ENCODE peak calls at places on chromosomes 2 and 18, in four cellular contexts. One of them, this sample, is unnamed.

GRCh38 chr18:21439453-21439852 is 161.1 kb downstream of the ESCO1 start:
- DNase-seq in HepG2: peak; percentile 15
- DNase-seq in H1: no peak
- DNase-seq in K562: no peak
- DNase-seq in this sample: no peak

GRCh38 chr2:190695739-190696138 is 46.9 kb downstream of the NAB1 start:
- DNase-seq in HepG2: no peak
- DNase-seq in H1: no peak
- DNase-seq in K562: no peak
- DNase-seq in this sample: no peak

GRCh38 chr2:28352104-28352503 is 40.6 kb upstream of the FOSL2 start:
- DNase-seq in HepG2: no peak
- DNase-seq in H1: no peak
- DNase-seq in K562: no peak
- DNase-seq in this sample: no peak

GRCh38 chr2:36556847-36557246 is 41.1 kb downstream of the FEZ2 start:
- DNase-seq in HepG2: no peak
- DNase-seq in H1: no peak
- DNase-seq in K562: no peak
- DNase-seq in this sample: no peak

GRCh38 chr2:231886071-231886681 is 40.0 kb downstream of the NPPC start:
- DNase-seq in HepG2: no peak
- DNase-seq in H1: no peak
- DNase-seq in K562: no peak
- DNase-seq in this sample: no peak

GRCh38 chr2:239312741-239313246 is 88.0 kb downstream of the HDAC4 start:
- DNase-seq in HepG2: no peak
- DNase-seq in H1: no peak
- DNase-seq in K562: no peak
- DNase-seq in this sample: no peak

GRCh38 chr2:57080035-57080434 is 896.2 kb downstream of the CCDC85A start:
- DNase-seq in HepG2: no peak
- DNase-seq in H1: no peak
- DNase-seq in K562: no peak
- DNase-seq in this sample: peak; percentile 4

GRCh38 chr2:11446733-11447248 is 19.2 kb downstream of the E2F6 start:
- DNase-seq in HepG2: peak; percentile 75
- DNase-seq in H1: peak; percentile 51
- DNase-seq in K562: peak; percentile 62
- DNase-seq in this sample: peak; percentile 22

GRCh38 chr2:62297642-62298010 is 101.7 kb downstream of the B3GNT2 start:
- DNase-seq in HepG2: peak; percentile 27
- DNase-seq in H1: no peak
- DNase-seq in K562: peak; percentile 86
- DNase-seq in this sample: no peak

GRCh38 chr2:206920936-206921335 is 18.4 kb upstream of the CPO start:
- DNase-seq in HepG2: no peak
- DNase-seq in H1: no peak
- DNase-seq in K562: no peak
- DNase-seq in this sample: no peak

GRCh38 chr2:196528486-196529223 is 110.9 kb upstream of the CCDC150 start:
- DNase-seq in HepG2: no peak
- DNase-seq in H1: no peak
- DNase-seq in K562: no peak
- DNase-seq in this sample: no peak

GRCh38 chr2:31083204-31083993 is 54.8 kb downstream of the GALNT14 start:
- DNase-seq in HepG2: no peak
- DNase-seq in H1: no peak
- DNase-seq in K562: no peak
- DNase-seq in this sample: no peak

GRCh38 chr2:68379184-68379708 is 14.2 kb downstream of the PLEK start:
- DNase-seq in HepG2: no peak
- DNase-seq in H1: no peak
- DNase-seq in K562: no peak
- DNase-seq in this sample: no peak

GRCh38 chr2:143001521-143001920 is 124.1 kb downstream of the KYNU start:
- DNase-seq in HepG2: no peak
- DNase-seq in H1: no peak
- DNase-seq in K562: peak; percentile 3
- DNase-seq in this sample: no peak

GRCh38 chr2:174901075-174901474 is 104.1 kb downstream of the CHN1 start:
- DNase-seq in HepG2: no peak
- DNase-seq in H1: no peak
- DNase-seq in K562: no peak
- DNase-seq in this sample: no peak

GRCh38 chr2:127105656-127106456 is 1.1 kb downstream of the BIN1 start:
- DNase-seq in HepG2: no peak
- DNase-seq in H1: no peak
- DNase-seq in K562: no peak
- DNase-seq in this sample: no peak
- H2AFZ ChIP-seq in HepG2: no peak overlapping the region
- H2AFZ ChIP-seq in H1: no peak overlapping the region
- H2AFZ ChIP-seq in K562: no peak overlapping the region
- H2AFZ ChIP-seq in this sample: no peak overlapping the region

DNA sequence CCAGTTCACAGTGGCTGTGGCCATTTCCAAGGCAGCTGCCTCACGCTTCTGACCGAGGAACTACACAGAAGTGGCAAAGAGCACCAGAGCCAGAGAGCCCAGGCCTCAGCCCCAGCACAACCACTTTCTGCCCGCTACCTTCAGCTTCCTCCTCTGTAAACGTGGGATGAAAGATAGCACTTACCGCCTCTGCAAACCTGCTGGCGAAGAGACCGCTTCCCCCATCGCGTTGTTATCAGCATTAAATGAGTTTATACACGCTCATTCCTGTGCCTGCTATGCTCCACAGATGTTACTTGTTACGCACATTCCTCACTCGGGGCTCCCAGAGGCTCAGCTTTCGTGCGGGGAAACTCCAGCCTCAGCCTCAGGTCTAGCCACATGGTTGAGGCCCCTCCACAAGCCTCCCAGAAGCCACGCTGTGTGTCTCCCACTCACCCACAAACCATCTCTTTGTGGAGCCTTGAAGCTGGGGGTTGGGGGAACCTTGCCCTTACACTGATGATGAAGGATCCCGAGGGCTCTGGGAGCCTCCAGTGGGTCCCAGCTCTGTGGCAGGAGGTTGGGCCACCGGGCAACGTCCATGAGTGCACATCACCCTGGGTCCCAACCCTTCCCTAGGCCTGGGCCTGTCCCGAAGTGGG is 63.3 kb upstream of the SMAD7 start:
- DNase-seq in HepG2: no peak
- DNase-seq in H1: no peak
- DNase-seq in K562: peak; percentile 21
- DNase-seq in this sample: no peak
- TF ChIP-seq FOSL1 in HepG2: no peak
- TF ChIP-seq FOSL1 in H1: no peak
- TF ChIP-seq FOSL1 in K562: no peak
- TF ChIP-seq FOSL1 in this sample: no peak

DNA sequence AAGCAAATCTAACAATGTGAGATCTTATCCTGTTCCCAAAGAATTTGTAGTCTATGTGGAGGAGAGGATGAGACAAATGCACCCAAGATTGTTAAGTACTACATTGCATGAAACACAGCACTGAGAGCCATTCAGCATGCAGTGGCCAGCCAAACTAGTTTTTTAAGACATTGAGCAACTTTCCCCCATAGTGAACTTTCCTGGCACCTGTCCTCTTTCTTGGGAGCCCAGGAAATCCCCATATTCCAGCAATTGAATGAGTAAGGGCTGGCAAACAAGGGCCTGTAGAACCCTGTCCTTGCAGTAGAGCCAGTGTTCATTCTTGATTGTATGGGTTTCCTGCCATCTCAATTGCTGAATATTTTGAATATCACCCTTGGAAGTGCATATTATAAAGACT is 58.8 kb upstream of the FIGN start:
- DNase-seq in HepG2: no peak
- DNase-seq in H1: no peak
- DNase-seq in K562: no peak
- DNase-seq in this sample: no peak
- TF ChIP-seq SP1 in HepG2: no peak
- TF ChIP-seq SP1 in H1: no peak
- TF ChIP-seq SP1 in K562: no peak
- TF ChIP-seq SP1 in this sample: no peak

GRCh38 chr2:70937866-70938579 is 2.3 kb downstream of the ATP6V1B1 start:
- DNase-seq in HepG2: peak; percentile 53
- DNase-seq in H1: no peak
- DNase-seq in K562: no peak
- DNase-seq in this sample: no peak

GRCh38 chr2:70935468-70936164 is at the start of gene ATP6V1B1:
- DNase-seq in HepG2: peak; percentile 23
- DNase-seq in H1: no peak
- DNase-seq in K562: no peak
- DNase-seq in this sample: no peak

GRCh38 chr2:70936979-70937811 is 1.5 kb downstream of the ATP6V1B1 start:
- DNase-seq in HepG2: no peak
- DNase-seq in H1: no peak
- DNase-seq in K562: no peak
- DNase-seq in this sample: no peak

GRCh38 chr2:70934981-70935380 is 719 bp upstream of the ATP6V1B1 start:
- DNase-seq in HepG2: no peak
- DNase-seq in H1: no peak
- DNase-seq in K562: no peak
- DNase-seq in this sample: no peak

DNA sequence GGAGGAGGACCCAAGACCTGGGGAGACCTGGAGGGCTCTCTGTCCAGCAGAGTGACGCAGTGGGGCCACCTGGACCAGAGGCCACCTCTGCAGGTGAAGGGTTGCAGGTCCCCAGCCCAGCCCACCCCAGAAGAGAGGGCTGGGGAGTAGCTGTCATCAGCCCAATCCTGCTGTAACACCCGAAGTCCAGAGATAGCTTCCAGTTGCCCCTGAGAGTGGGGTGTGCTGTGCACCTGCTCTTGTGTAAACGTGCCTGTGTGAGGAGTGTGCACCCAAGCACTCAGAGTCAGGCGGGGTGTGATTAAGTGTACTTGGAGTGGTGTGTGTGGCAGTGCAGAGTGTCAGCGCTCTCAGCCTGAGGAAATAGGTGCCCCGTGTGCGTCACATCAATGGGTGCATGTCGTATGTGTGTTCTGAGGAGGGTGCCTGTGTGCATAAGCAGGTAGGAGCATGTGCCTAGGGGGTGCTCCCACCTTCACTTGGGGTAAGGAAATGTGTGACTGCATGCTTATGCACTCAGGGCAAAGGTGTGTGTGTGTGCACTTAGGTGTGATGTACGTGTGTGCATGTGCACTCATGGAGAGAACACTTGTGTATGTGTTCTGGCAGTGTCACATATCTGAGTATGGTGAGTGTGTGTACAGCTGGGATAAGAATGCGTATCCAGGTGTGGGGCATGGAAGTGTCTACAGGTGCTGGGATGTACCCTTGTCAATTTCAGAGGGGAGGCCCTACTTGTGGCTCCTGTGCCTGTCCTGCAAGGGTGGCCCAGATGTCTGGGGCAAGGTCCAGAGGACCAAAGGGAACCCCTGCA is 672 bp downstream of the ATP6V1B1 start:
- DNase-seq in HepG2: no peak
- DNase-seq in H1: no peak
- DNase-seq in K562: no peak
- DNase-seq in this sample: no peak
- H2AFZ ChIP-seq in HepG2: no peak overlapping the region
- H2AFZ ChIP-seq in H1: no peak overlapping the region
- H2AFZ ChIP-seq in K562: no peak overlapping the region
- H2AFZ ChIP-seq in this sample: no peak overlapping the region

GRCh38 chr2:17427401-17427800 is 90.8 kb downstream of the RAD51AP2 start:
- DNase-seq in HepG2: no peak
- DNase-seq in H1: no peak
- DNase-seq in K562: no peak
- DNase-seq in this sample: no peak

GRCh38 chr2:17426708-17427107 is 91.5 kb downstream of the RAD51AP2 start:
- DNase-seq in HepG2: no peak
- DNase-seq in H1: no peak
- DNase-seq in K562: no peak
- DNase-seq in this sample: no peak

GRCh38 chr2:17416891-17417391 is 101.3 kb downstream of the RAD51AP2 start:
- DNase-seq in HepG2: no peak
- DNase-seq in H1: no peak
- DNase-seq in K562: no peak
- DNase-seq in this sample: no peak

DNA sequence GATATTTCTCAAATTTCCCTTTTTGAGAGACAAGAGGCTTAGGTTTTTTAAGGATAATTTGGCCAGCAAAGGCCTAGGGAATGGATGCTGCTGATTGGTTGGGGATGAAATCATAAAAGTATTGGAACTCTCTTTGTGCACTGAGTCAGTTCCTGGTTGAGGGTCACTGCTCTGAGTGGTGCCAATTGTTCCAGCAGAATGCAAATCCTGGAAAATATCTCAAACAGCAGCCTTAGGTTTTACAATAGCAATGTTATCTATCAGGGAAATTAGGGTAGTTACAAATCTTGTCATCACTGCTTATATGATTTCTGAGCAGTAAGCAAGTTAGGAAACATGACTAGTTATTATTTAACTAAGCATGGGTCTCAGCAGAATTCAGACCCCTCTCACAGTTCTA is 96.2 kb downstream of the RAD51AP2 start:
- DNase-seq in HepG2: no peak
- DNase-seq in H1: no peak
- DNase-seq in K562: no peak
- DNase-seq in this sample: no peak
- TF ChIP-seq FOSL1 in HepG2: no peak
- TF ChIP-seq FOSL1 in H1: no peak
- TF ChIP-seq FOSL1 in K562: no peak
- TF ChIP-seq FOSL1 in this sample: no peak

GRCh38 chr2:18381451-18381850 is 179.0 kb downstream of the RDH14 start:
- DNase-seq in HepG2: no peak
- DNase-seq in H1: no peak
- DNase-seq in K562: no peak
- DNase-seq in this sample: no peak
- TF ChIP-seq SP1 in HepG2: no peak
- TF ChIP-seq SP1 in H1: no peak
- TF ChIP-seq SP1 in K562: no peak
- TF ChIP-seq SP1 in this sample: no peak

GRCh38 chr2:2688231-2688630 is 357.2 kb upstream of the MYT1L start:
- DNase-seq in HepG2: no peak
- DNase-seq in H1: no peak
- DNase-seq in K562: no peak
- DNase-seq in this sample: no peak
- H2AFZ ChIP-seq in HepG2: no peak overlapping the region
- H2AFZ ChIP-seq in H1: no peak overlapping the region
- H2AFZ ChIP-seq in K562: no peak overlapping the region
- H2AFZ ChIP-seq in this sample: no peak overlapping the region

GRCh38 chr2:32849456-32850194 is 97.1 kb upstream of the LTBP1 start:
- DNase-seq in HepG2: no peak
- DNase-seq in H1: no peak
- DNase-seq in K562: no peak
- DNase-seq in this sample: no peak
- TF ChIP-seq FOSL1 in HepG2: no peak
- TF ChIP-seq FOSL1 in H1: no peak
- TF ChIP-seq FOSL1 in K562: no peak
- TF ChIP-seq FOSL1 in this sample: no peak

GRCh38 chr2:153055182-153055581 is 336.8 kb downstream of the ARL6IP6 start:
- DNase-seq in HepG2: no peak
- DNase-seq in H1: no peak
- DNase-seq in K562: no peak
- DNase-seq in this sample: no peak

GRCh38 chr2:153057743-153058142 is 339.3 kb downstream of the ARL6IP6 start:
- DNase-seq in HepG2: no peak
- DNase-seq in H1: no peak
- DNase-seq in K562: no peak
- DNase-seq in this sample: no peak

GRCh38 chr2:153059338-153060052 is 341.1 kb downstream of the ARL6IP6 start:
- DNase-seq in HepG2: peak; percentile 56
- DNase-seq in H1: no peak
- DNase-seq in K562: no peak
- DNase-seq in this sample: peak; percentile 61
- TF ChIP-seq SP1 in HepG2: no peak
- TF ChIP-seq SP1 in H1: peak; percentile 64
- TF ChIP-seq SP1 in K562: no peak
- TF ChIP-seq SP1 in this sample: peak; percentile 30